ENCODE peak calls at places on chromosomes 3 and 15, in five cellular contexts. H is H1, R is HepG2, P is HCT116, J is GM12878. B is an unnamed sample.

GRCh38 chr15:66730168-66731014 is 28.4 kb downstream of the SMAD6 start:
- DNase-seq in P (no peak), J (no peak), H (no peak), R (no peak), B (no peak)

GRCh38 chr3:71876706-71877105 is 91.8 kb upstream of the PROK2 start:
- DNase-seq in J (no peak), R (no peak), P (no peak), H (no peak), B (no peak)

GRCh38 chr3:170023165-170023564 is 14.6 kb upstream of the GPR160 start:
- DNase-seq in J (no peak), R (peak; percentile 50), H (no peak), P (no peak), B (no peak)

GRCh38 chr15:92624401-92624991 is 31.1 kb downstream of the FAM174B start:
- DNase-seq in J (no peak), R (no peak), H (no peak), P (no peak), B (no peak)

GRCh38 chr3:32004111-32004790 is 22.7 kb downstream of the ZNF860 start:
- DNase-seq in H (no peak), P (no peak), J (no peak), R (no peak), B (no peak)

GRCh38 chr3:61357902-61358301 is 106.7 kb upstream of the FHIT start:
- DNase-seq in H (no peak), J (no peak), R (no peak), P (no peak), B (no peak)

GRCh38 chr15:55737373-55737772 is 5.6 kb downstream of the PRTG start:
- DNase-seq in R (no peak), H (no peak), P (no peak), J (no peak), B (no peak)

GRCh38 chr15:61038387-61038786 is 190.7 kb downstream of the RORA start:
- DNase-seq in P (no peak), H (no peak), R (no peak), J (no peak), B (no peak)

GRCh38 chr15:68200016-68200861 is 4.9 kb downstream of the CALML4 start:
- DNase-seq in J (no peak), R (no peak), P (no peak), H (no peak), B (no peak)

GRCh38 chr15:95994418-95994817 is 336.1 kb upstream of the NR2F2 start:
- DNase-seq in P (no peak), H (no peak), R (no peak), J (no peak), B (no peak)

GRCh38 chr3:15636028-15636709 is 34.6 kb downstream of the BTD start:
- DNase-seq in R (no peak), H (no peak), J (no peak), P (peak; percentile 67), B (no peak)

GRCh38 chr3:170585008-170585936 is 603 bp downstream of the SLC7A14 start:
- DNase-seq in H (no peak), J (no peak), P (no peak), R (no peak), B (no peak)

GRCh38 chr15:66327736-66328135 is 28.7 kb downstream of the TIPIN start:
- DNase-seq in R (no peak), J (no peak), P (no peak), H (no peak), B (no peak)

GRCh38 chr3:90221900-90222299 is 1114.5 kb downstream of the EPHA3 start:
- DNase-seq in P (no peak), J (no peak), R (no peak), H (no peak), B (no peak)

GRCh38 chr15:69232144-69232543 is 66.6 kb upstream of the PAQR5 start:
- DNase-seq in H (no peak), R (no peak), P (no peak), J (no peak), B (no peak)

GRCh38 chr3:187185759-187186158 is 11.5 kb upstream of the RTP1 start:
- DNase-seq in H (peak; percentile 68), R (no peak), P (no peak), J (no peak), B (no peak)

GRCh38 chr3:2921903-2922302 is 188.3 kb downstream of the IL5RA start:
- DNase-seq in H (no peak), P (no peak), R (peak; percentile 5), J (peak; percentile 24), B (peak; percentile 8)

GRCh38 chr3:58129041-58129440 is 81.7 kb downstream of the DNASE1L3 start:
- DNase-seq in J (no peak), P (no peak), R (no peak), H (no peak), B (no peak)

GRCh38 chr15:77036537-77037474 is 34.1 kb downstream of the TSPAN3 start:
- DNase-seq in R (no peak), H (no peak), P (no peak), J (no peak), B (no peak)

GRCh38 chr15:67812232-67812631 is 13.1 kb upstream of the SKOR1 start:
- DNase-seq in P (no peak), J (no peak), R (no peak), H (no peak), B (no peak)

GRCh38 chr15:89139613-89140499 is 51.6 kb downstream of the ABHD2 start:
- DNase-seq in P (no peak), H (no peak), J (no peak), R (peak; percentile 62), B (no peak)

GRCh38 chr3:5298453-5298852 is 110.9 kb downstream of the EDEM1 start:
- DNase-seq in J (peak; percentile 69), R (no peak), P (no peak), H (no peak), B (no peak)

GRCh38 chr3:132405188-132405587 is 12.1 kb upstream of the DNAJC13 start:
- DNase-seq in J (no peak), P (no peak), H (no peak), R (no peak), B (no peak)

DNA sequence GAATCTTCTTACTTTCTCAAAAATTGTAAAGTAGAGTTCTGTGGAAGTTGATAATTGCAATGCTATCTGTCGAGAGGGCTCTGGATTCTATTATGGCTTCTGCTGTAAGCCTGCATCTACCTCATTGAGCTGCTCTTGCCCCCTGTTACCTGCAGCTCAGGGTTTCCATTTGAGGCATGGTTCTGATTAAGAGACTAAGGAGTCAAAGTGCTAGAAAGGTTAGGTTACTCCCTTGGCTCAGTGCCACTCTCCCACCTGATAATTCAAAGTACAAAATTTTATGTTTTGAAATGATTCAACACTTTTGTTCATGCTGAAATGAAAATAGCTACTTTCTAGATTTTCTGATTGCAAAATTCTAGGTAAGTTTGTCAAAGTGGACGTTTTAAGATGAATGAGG is 220.5 kb upstream of the SATB1 start:
- DNase-seq in P (no peak), H (no peak), R (no peak), J (no peak), B (no peak)
- TF ChIP-seq ZNF274 in P (no peak), H (no peak), R (no peak), J (no peak), B (no peak)

GRCh38 chr3:134929976-134930375 is 134.9 kb downstream of the EPHB1 start:
- DNase-seq in P (no peak), J (peak; percentile 48), H (no peak), R (no peak), B (no peak)
- TF ChIP-seq SRF in P (no peak), J (no peak), H (no peak), R (no peak), B (no peak)

DNA sequence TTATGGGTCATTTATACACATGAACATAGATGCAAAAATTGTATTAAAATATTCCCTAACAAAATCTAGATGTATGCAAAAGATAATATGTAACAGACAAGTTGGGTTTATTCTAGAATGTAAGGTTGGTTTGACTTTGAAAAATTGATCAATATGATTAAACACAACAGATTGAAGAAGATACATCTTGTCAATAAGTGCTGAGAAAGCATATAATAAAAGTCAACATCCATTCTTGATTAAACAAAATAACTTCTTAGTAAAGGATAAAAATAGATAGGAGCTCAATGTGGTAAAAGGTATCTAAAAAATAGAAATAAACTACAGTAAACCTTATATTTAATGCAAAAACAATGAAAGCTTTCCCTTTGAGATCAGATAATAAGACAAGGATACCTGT is 38.3 kb downstream of the CCDC39 start:
- DNase-seq in P (no peak), R (no peak), J (no peak), H (no peak), B (no peak)
- TF ChIP-seq YY1 in P (no peak), R (no peak), J (no peak), H (no peak), B (no peak)

GRCh38 chr3:96700322-96701315 is 113.8 kb upstream of the EPHA6 start:
- DNase-seq in R (no peak), J (no peak), P (no peak), H (no peak), B (no peak)
- TF ChIP-seq ZNF274 in R (no peak), J (no peak), P (no peak), H (no peak), B (no peak)

GRCh38 chr3:64080839-64081630 is 57.7 kb upstream of the PSMD6 start:
- DNase-seq in J (no peak), P (no peak), H (no peak), R (no peak), B (no peak)

GRCh38 chr3:64078966-64079365 is 55.7 kb upstream of the PSMD6 start:
- DNase-seq in H (no peak), P (no peak), J (no peak), R (no peak), B (no peak)

GRCh38 chr3:64082917-64083587 is 59.8 kb upstream of the PSMD6 start:
- DNase-seq in H (no peak), P (no peak), R (no peak), J (no peak), B (no peak)

GRCh38 chr3:64082411-64082810 is 59.1 kb upstream of the PSMD6 start:
- DNase-seq in J (no peak), H (no peak), R (no peak), P (no peak), B (no peak)

GRCh38 chr3:64079369-64080160 is 56.3 kb upstream of the PSMD6 start:
- DNase-seq in H (no peak), J (no peak), P (no peak), R (no peak), B (no peak)
- TF ChIP-seq SRF in H (no peak), J (no peak), P (no peak), R (no peak), B (no peak)

GRCh38 chr3:23368731-23369130 is 165.6 kb downstream of the UBE2E2 start:
- DNase-seq in R (no peak), J (no peak), P (no peak), H (no peak), B (no peak)
- TF ChIP-seq YY1 in R (no peak), J (no peak), P (no peak), H (no peak), B (no peak)

GRCh38 chr3:48129921-48130320 is 58.3 kb downstream of the CDC25A start:
- DNase-seq in H (no peak), J (no peak), P (no peak), R (no peak), B (no peak)

GRCh38 chr3:48128779-48129178 is 59.4 kb downstream of the CDC25A start:
- DNase-seq in J (no peak), H (no peak), R (no peak), P (no peak), B (no peak)

GRCh38 chr3:48125886-48126622 is 62.2 kb downstream of the CDC25A start:
- DNase-seq in H (no peak), R (no peak), P (no peak), J (no peak), B (no peak)

GRCh38 chr3:48125026-48125704 is 63.1 kb downstream of the CDC25A start:
- DNase-seq in R (no peak), J (no peak), P (no peak), H (peak; percentile 43), B (no peak)

GRCh38 chr3:48130321-48130881 is 57.8 kb downstream of the CDC25A start:
- DNase-seq in P (no peak), J (no peak), H (no peak), R (no peak), B (no peak)
- TF ChIP-seq ZNF274 in P (no peak), J (no peak), H (no peak), R (no peak), B (no peak)